ENCODE peak calls at places on chromosomes 3 and 15, in five cellular contexts. T, S, K, Z and F are unnamed samples.

GRCh38 chr15:93141373-93141790 is 52.4 kb upstream of the RGMA start:
- DNase-seq in T (no peak), S (peak), K (no peak), Z (no peak), F (no peak)

GRCh38 chr3:94615275-94616065 is 552.6 kb downstream of the NSUN3 start:
- DNase-seq in K (no peak), T (no peak), Z (no peak), S (no peak), F (no peak)

GRCh38 chr3:152835311-152836102 is 576 bp downstream of the P2RY1 start:
- DNase-seq in K (peak), Z (peak), S (peak), T (peak), F (peak)

GRCh38 chr3:121916189-121916588 is 22.0 kb downstream of the SLC15A2 start:
- DNase-seq in T (no peak), Z (no peak), K (no peak), S (no peak), F (no peak)

GRCh38 chr3:118196183-118196582 is 838.5 kb downstream of the IGSF11 start:
- DNase-seq in T (no peak), S (no peak), Z (no peak), K (no peak), F (no peak)

GRCh38 chr3:88235102-88235501 is 85.3 kb downstream of the C3orf38 start:
- DNase-seq in K (no peak), S (no peak), T (no peak), Z (no peak), F (peak)

GRCh38 chr3:44509393-44509921 is 32.0 kb upstream of the ZNF445 start:
- DNase-seq in T (peak), S (peak), K (no peak), Z (no peak), F (no peak)

GRCh38 chr15:52802110-52802509 is 12.0 kb upstream of the ONECUT1 start:
- DNase-seq in K (no peak), Z (no peak), T (no peak), S (no peak), F (no peak)

GRCh38 chr15:48722764-48723661 is 77.5 kb upstream of the FBN1 start:
- DNase-seq in S (no peak), T (no peak), Z (no peak), K (peak), F (peak)